ENCODE peak calls at places on chromosomes 13 and 19, in six cellular contexts. R is mesendoderm, D is H1, C is IMR-90, Q is neuronal stem cell, A is mesenchymal stem cell. U is an unnamed sample.

GRCh38 chr19:51139299-51140018 is 2.6 kb upstream of the SIGLEC7 start:
- DNase-seq in A (no peak), Q (no peak), C (no peak), R (no peak), D (no peak), U (no peak)

GRCh38 chr13:47216176-47216822 is 319.4 kb upstream of the HTR2A start:
- DNase-seq in A (peak; percentile 57), Q (no peak), D (no peak), C (peak; percentile 57), R (peak; percentile 75), U (no peak)

GRCh38 chr13:48818495-48818961 is 157.2 kb upstream of the FNDC3A start:
- DNase-seq in R (peak; percentile 18), A (peak; percentile 96), C (peak; percentile 98), Q (no peak), D (no peak), U (no peak)

GRCh38 chr13:34933349-34933748 is 8.7 kb upstream of the NBEA start:
- DNase-seq in R (no peak), A (no peak), D (no peak), C (no peak), Q (no peak), U (no peak)

GRCh38 chr13:20939662-20940061 is 37.1 kb upstream of the XPO4 start:
- DNase-seq in A (no peak), D (no peak), C (no peak), Q (no peak), R (peak; percentile 35), U (no peak)

GRCh38 chr19:18672606-18673337 is 10.7 kb upstream of the CRTC1 start:
- DNase-seq in R (peak; percentile 72), D (no peak), A (peak; percentile 38), C (peak; percentile 50), Q (no peak), U (peak; percentile 63)

GRCh38 chr19:43362179-43362578 is 8.7 kb downstream of the CD177 start:
- DNase-seq in C (peak; percentile 64), R (no peak), D (no peak), A (no peak), Q (no peak), U (no peak)

GRCh38 chr19:53553159-53553558 is 15.2 kb downstream of the ZNF331 start:
- DNase-seq in A (no peak), R (no peak), Q (no peak), C (peak; percentile 28), D (no peak), U (no peak)

GRCh38 chr13:79194272-79194671 is 211.8 kb downstream of the RBM26 start:
- DNase-seq in D (no peak), R (no peak), C (no peak), A (no peak), Q (no peak), U (no peak)

GRCh38 chr13:110712081-110712848 is 1.2 kb upstream of the ING1 start:
- DNase-seq in D (no peak), Q (peak; percentile 92), C (peak; percentile 73), R (peak; percentile 93), A (peak; percentile 90), U (peak; percentile 86)

GRCh38 chr13:79491715-79492114 is 10.8 kb downstream of the NDFIP2 start:
- DNase-seq in D (no peak), C (peak; percentile 71), A (peak; percentile 68), R (peak; percentile 74), Q (no peak), U (no peak)

GRCh38 chr19:30163663-30164062 is 208.5 kb upstream of the ZNF536 start:
- DNase-seq in A (no peak), Q (no peak), C (no peak), D (no peak), R (no peak), U (no peak)

GRCh38 chr13:19665427-19665859 is 32.0 kb downstream of the MPHOSPH8 start:
- DNase-seq in C (no peak), Q (no peak), R (peak; percentile 3), D (no peak), A (no peak), U (no peak)

GRCh38 chr19:40745402-40745780 is 4.9 kb downstream of the ACTMAP start:
- DNase-seq in Q (no peak), A (peak; percentile 64), C (peak; percentile 63), R (peak; percentile 73), D (no peak), U (no peak)

GRCh38 chr13:93625536-93625935 is 398.9 kb downstream of the GPC6 start:
- DNase-seq in R (no peak), C (peak; percentile 10), Q (no peak), D (no peak), A (no peak), U (no peak)
- H3K18ac ChIP-seq in R (peak overlapping the region; percentile 16), C (no peak overlapping the region), Q (no peak overlapping the region), D (no peak overlapping the region), A (no peak overlapping the region), U (no peak overlapping the region)

DNA sequence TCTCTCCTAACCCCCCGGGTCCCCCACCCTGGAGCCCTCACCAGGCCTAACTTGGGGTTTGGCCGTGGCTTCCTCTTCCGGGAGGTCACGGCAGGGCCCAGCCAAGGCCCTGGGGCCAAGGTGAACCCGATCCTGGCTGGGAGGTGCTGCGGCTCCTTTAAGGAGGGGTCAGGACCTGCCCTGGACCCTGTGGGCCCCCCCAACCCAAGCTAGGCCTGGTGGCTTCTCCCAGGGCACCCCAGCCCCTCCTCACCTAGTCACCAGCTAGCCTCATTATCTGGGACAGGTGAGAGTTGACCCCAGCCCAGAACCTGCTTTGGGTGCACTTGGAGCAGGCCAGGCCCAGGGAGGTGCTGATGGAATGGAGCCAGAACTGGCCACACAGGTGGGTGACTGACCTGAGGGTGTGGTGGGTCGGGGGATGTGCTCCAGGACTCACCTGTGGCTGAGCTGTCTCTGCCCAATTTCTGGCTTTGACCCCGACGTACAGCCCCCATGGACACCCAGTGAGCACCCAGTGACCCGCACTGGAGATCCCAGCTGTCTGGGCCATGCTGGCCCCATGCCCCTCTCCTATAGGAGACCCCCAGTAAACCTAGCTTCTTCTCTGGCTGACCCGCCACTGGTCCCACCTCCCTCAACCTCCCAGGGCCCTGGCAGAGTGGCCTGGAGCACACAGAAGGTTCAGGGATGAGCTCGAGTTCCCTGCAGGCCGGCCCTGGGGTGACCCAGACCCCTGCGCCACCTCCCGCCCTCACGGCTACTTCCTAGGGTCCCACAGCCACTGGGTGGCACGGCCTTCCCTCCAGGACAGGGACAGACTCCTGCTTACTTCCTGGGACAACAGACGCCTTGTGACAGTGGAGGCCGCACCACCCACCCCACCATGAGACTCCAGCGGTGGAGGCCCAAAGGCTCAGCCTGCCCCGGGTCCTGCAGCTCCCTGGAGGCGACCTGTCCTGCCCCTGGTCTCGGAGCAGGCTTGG is 6.7 kb upstream of the MKNK2 start:
- DNase-seq in A (no peak), R (no peak), C (no peak), Q (no peak), D (no peak), U (no peak)
- H2BK120ac ChIP-seq in A (peak overlapping the region; percentile 86), R (no peak overlapping the region), C (peak overlapping the region; percentile 96), Q (peak overlapping the region; percentile 47), D (peak overlapping the region; percentile 15), U (no peak overlapping the region)

DNA sequence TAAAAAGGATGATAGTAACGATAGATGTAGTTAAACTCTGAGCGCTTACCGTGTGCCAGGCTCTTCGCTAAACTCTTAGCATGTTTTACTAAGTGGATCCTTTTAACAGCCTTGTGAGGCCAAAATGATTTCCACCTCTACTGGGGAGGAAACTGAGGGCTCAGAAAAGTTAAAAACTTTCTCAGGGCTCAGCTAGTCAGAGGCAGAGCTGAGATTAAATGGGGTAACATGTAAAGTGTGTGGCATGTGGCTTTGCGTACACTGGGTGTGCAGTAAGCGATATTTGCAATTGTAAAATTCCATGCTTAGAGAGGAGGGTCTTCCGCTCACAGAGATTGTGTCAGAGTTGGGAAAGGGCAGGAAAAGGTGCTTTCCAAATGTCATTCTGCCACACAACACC is 1.7 kb downstream of the U2AF2 start:
- DNase-seq in C (no peak), R (no peak), Q (no peak), D (no peak), A (no peak), U (no peak)
- H4K8ac ChIP-seq in C (no peak overlapping the region), R (no peak overlapping the region), Q (no peak overlapping the region), D (no peak overlapping the region), A (no peak overlapping the region), U (no peak overlapping the region)

DNA sequence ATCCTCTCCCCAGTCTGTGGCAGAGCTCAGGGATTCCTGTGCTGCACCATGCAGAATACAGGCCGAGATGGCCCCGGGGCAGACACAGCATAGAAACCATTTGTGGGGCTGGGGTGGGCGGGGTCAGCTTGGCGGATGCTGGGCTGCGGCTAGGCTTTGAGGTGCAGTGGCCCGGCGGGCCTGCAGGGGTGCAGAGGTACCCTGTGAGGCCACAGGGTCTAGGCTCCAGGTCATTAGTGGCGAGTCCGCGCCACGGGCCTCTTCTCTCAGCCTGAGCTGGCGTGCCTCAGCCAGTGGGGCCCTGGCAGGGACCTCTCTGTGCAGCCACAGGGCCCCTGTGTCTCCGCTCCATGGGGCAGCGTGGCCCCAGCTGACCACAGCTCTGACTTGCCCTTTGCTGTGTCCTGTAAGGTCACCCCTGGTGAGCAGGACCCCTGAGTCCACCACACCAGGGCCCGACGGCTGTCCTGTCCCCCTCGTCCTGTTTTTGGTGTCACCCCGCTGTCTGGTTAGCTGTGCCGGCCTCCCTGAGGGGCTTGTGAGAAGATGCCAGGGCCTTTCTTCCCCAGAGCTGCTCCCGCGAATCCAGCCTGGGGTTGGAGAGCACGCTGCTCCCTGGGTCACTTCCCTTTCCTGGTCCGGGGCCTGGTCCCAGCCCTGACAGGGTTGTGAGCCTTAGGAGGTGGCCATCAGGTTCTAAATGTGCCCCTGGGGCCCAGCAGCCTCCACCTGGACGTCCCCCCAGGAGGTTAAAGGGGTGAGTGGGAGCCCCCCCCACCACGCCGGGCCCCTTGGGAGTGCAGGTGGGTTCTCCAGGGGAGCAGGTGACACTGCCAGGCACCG is 12.1 kb downstream of the KDM4B start:
- DNase-seq in C (no peak), R (peak; percentile 43), A (no peak), D (no peak), Q (no peak), U (peak; percentile 60)
- H3K18ac ChIP-seq in C (no peak overlapping the region), R (no peak overlapping the region), A (no peak overlapping the region), D (peak overlapping the region; percentile 60), Q (peak overlapping the region; percentile 48), U (no peak overlapping the region)

GRCh38 chr13:27192896-27193295 is 21.3 kb upstream of the USP12 start:
- DNase-seq in C (no peak), D (no peak), R (no peak), A (no peak), Q (no peak), U (no peak)

GRCh38 chr13:27200413-27201066 is 28.9 kb upstream of the USP12 start:
- DNase-seq in C (no peak), Q (no peak), A (no peak), R (no peak), D (no peak), U (no peak)

GRCh38 chr13:27194209-27194608 is 22.6 kb upstream of the USP12 start:
- DNase-seq in A (peak; percentile 22), D (no peak), R (no peak), C (no peak), Q (no peak), U (no peak)

GRCh38 chr13:27199691-27200090 is 28.1 kb upstream of the USP12 start:
- DNase-seq in A (no peak), C (no peak), D (no peak), Q (no peak), R (no peak), U (no peak)

GRCh38 chr13:27194895-27195764 is 23.5 kb upstream of the USP12 start:
- DNase-seq in D (no peak), C (peak; percentile 95), A (peak; percentile 90), R (peak; percentile 89), Q (peak; percentile 35), U (peak; percentile 35)
- H2BK120ac ChIP-seq in D (no peak overlapping the region), C (peak overlapping the region; percentile 58), A (no peak overlapping the region), R (no peak overlapping the region), Q (no peak overlapping the region), U (no peak overlapping the region)

GRCh38 chr13:44764334-44764733 is 188.2 kb upstream of the TSC22D1 start:
- DNase-seq in D (no peak), R (no peak), Q (no peak), C (no peak), A (no peak), U (no peak)
- H4K8ac ChIP-seq in D (no peak overlapping the region), R (no peak overlapping the region), Q (no peak overlapping the region), C (no peak overlapping the region), A (no peak overlapping the region), U (no peak overlapping the region)